ENCODE peak calls at places on chromosomes 3 and 15, in four cellular contexts. One of them, this sample, is unnamed.

GRCh38 chr3:45958333-45958791 is 15.1 kb downstream of the CXCR6 start:
- DNase-seq in heart left ventricle: no peak
- DNase-seq in tibial artery: no peak
- DNase-seq in colonic mucosa: no peak
- DNase-seq in this sample: no peak

GRCh38 chr3:100777271-100777670 is 68.0 kb downstream of the TFG start:
- DNase-seq in heart left ventricle: no peak
- DNase-seq in tibial artery: no peak
- DNase-seq in colonic mucosa: no peak
- DNase-seq in this sample: no peak

GRCh38 chr15:80275946-80276345 is 23.9 kb upstream of the CTXND1 start:
- DNase-seq in heart left ventricle: no peak
- DNase-seq in tibial artery: no peak
- DNase-seq in colonic mucosa: no peak
- DNase-seq in this sample: peak

GRCh38 chr3:179898024-179898423 is 138.7 kb downstream of the PEX5L start:
- DNase-seq in heart left ventricle: no peak
- DNase-seq in tibial artery: no peak
- DNase-seq in colonic mucosa: no peak
- DNase-seq in this sample: no peak

GRCh38 chr3:30440880-30441279 is 165.5 kb upstream of the TGFBR2 start:
- DNase-seq in heart left ventricle: peak
- DNase-seq in tibial artery: peak
- DNase-seq in colonic mucosa: no peak
- DNase-seq in this sample: no peak

GRCh38 chr3:136818851-136819783 is at the start of gene SLC35G2:
- DNase-seq in heart left ventricle: peak
- DNase-seq in tibial artery: peak
- DNase-seq in colonic mucosa: peak
- DNase-seq in this sample: peak

GRCh38 chr15:59524331-59524731 is 86.3 kb downstream of the FAM81A start:
- DNase-seq in heart left ventricle: no peak
- DNase-seq in tibial artery: no peak
- DNase-seq in colonic mucosa: no peak
- DNase-seq in this sample: peak

GRCh38 chr15:36334059-36334458 is 245.4 kb upstream of the CDIN1 start:
- DNase-seq in heart left ventricle: no peak
- DNase-seq in tibial artery: no peak
- DNase-seq in colonic mucosa: no peak
- DNase-seq in this sample: no peak

GRCh38 chr3:12150112-12150511 is 8.6 kb downstream of the TIMP4 start:
- DNase-seq in heart left ventricle: no peak
- DNase-seq in tibial artery: no peak
- DNase-seq in colonic mucosa: no peak
- DNase-seq in this sample: peak

GRCh38 chr15:65033659-65034269 is 4.3 kb upstream of the MTFMT start:
- DNase-seq in heart left ventricle: no peak
- DNase-seq in tibial artery: no peak
- DNase-seq in colonic mucosa: peak
- DNase-seq in this sample: no peak

GRCh38 chr15:69843927-69844326 is 253.8 kb downstream of the TLE3 start:
- DNase-seq in heart left ventricle: peak
- DNase-seq in tibial artery: no peak
- DNase-seq in colonic mucosa: no peak
- DNase-seq in this sample: no peak

GRCh38 chr3:127710473-127710941 is 37.8 kb downstream of the ABTB1 start:
- DNase-seq in heart left ventricle: no peak
- DNase-seq in tibial artery: no peak
- DNase-seq in colonic mucosa: no peak
- DNase-seq in this sample: no peak

GRCh38 chr3:160885791-160886286 is 129.8 kb downstream of the PPM1L start:
- DNase-seq in heart left ventricle: peak
- DNase-seq in tibial artery: no peak
- DNase-seq in colonic mucosa: peak
- DNase-seq in this sample: peak
- TF ChIP-seq CTCF in heart left ventricle: no peak
- TF ChIP-seq CTCF in tibial artery: no peak
- TF ChIP-seq CTCF in colonic mucosa: no peak
- TF ChIP-seq CTCF in this sample: no peak

GRCh38 chr3:150094150-150094932 is 123.6 kb upstream of the PFN2 start:
- DNase-seq in heart left ventricle: no peak
- DNase-seq in tibial artery: no peak
- DNase-seq in colonic mucosa: no peak
- DNase-seq in this sample: no peak
- TF ChIP-seq CTCF in heart left ventricle: no peak
- TF ChIP-seq CTCF in tibial artery: no peak
- TF ChIP-seq CTCF in colonic mucosa: no peak
- TF ChIP-seq CTCF in this sample: no peak

GRCh38 chr3:134059680-134060560 is 30.2 kb upstream of the SLCO2A1 start:
- DNase-seq in heart left ventricle: no peak
- DNase-seq in tibial artery: peak
- DNase-seq in colonic mucosa: peak
- DNase-seq in this sample: peak
- TF ChIP-seq CTCF in heart left ventricle: no peak
- TF ChIP-seq CTCF in tibial artery: no peak
- TF ChIP-seq CTCF in colonic mucosa: no peak
- TF ChIP-seq CTCF in this sample: peak

DNA sequence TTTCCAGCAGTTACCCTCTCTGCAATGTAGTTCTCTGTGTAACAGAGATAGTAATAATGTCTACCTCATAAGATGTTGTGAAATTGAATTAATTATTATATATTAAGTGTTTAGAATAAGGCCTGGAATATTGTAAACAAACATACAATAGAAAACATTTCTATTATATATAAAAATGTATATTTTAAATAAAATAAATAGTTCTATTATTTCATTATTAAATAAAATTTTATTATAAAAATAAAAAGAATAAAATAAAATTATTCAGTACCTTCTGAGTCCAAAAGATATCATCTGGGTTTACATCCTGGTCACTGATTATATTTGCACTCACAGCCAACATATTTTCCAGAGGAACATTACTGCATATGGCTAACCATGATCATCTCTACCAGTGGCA is 135.4 kb downstream of the LRRC3B start:
- DNase-seq in heart left ventricle: no peak
- DNase-seq in tibial artery: no peak
- DNase-seq in colonic mucosa: no peak
- DNase-seq in this sample: no peak
- TF ChIP-seq CTCF in heart left ventricle: no peak
- TF ChIP-seq CTCF in tibial artery: no peak
- TF ChIP-seq CTCF in colonic mucosa: no peak
- TF ChIP-seq CTCF in this sample: no peak

DNA sequence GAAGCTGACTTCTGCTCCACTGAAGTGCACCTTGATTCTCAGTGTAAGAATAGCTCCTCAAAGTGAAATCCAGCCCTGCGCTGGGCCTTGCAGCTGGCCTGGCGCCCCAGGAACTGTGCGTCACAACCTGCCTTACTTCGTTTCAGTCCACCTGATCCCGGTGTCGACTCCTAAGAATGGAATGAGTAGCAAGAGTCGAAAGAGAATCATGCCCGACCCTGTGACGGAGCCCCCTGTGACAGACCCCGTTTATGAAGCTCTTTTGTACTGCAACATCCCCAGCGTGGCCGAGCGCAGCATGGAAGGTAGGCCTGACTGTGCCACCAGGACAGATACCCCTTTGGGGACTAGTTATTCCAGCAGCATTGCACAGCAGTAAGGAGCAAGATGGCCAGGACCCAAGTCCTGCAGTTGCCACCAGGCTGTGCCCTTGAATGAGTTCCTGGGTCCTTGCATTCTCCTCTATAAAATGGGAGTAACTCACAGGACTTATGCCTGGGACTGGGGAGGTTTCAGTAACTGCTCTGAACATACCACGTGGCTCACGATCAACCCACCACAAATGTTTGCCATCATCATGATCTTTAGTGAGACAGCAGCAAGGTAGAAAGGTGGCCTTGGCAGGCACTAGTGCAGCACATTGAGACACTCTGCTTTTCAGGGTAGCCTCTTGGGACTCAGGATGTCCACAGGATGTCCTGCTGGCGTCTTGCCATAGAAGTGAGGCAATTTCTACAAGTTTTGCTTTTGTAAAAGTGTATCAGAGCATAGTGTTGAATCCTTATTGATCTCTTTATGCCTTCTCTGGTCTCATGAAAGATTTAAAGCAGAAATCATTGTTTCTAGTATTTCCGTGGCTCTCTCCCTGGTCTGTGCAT is 46.8 kb downstream of the PXYLP1 start:
- DNase-seq in heart left ventricle: no peak
- DNase-seq in tibial artery: no peak
- DNase-seq in colonic mucosa: no peak
- DNase-seq in this sample: peak
- TF ChIP-seq CTCF in heart left ventricle: no peak
- TF ChIP-seq CTCF in tibial artery: no peak
- TF ChIP-seq CTCF in colonic mucosa: no peak
- TF ChIP-seq CTCF in this sample: no peak

DNA sequence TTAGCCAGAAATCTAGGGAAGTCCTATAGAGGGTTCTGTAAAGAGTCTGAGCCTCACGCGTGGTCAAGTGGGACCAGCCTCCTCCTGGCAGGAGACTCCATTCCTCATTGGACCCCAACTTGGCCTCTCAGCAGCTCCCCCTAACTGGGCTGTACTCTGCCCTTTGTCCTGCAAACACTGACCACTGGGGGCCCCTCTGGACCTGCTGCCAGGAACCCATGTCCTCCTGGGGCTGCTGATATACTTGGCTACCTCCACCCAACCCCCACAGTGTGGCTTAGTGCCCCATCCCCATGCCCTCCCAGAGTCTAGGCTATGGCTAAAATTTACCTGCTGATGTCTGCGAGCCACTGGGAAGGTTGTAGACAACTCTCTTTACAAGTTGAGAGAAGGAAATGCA is 62.7 kb downstream of the UBP1 start:
- DNase-seq in heart left ventricle: no peak
- DNase-seq in tibial artery: no peak
- DNase-seq in colonic mucosa: no peak
- DNase-seq in this sample: no peak
- TF ChIP-seq CTCF in heart left ventricle: no peak
- TF ChIP-seq CTCF in tibial artery: no peak
- TF ChIP-seq CTCF in colonic mucosa: no peak
- TF ChIP-seq CTCF in this sample: no peak